ENCODE peak calls at places on chromosomes 7 and 10, in five cellular contexts. One of them, this sample, is unnamed.

GRCh38 chr10:66586073-66586472 is 339.8 kb upstream of the LRRTM3 start:
- DNase-seq in pancreas: peak
- DNase-seq in A549: no peak
- DNase-seq in GM13977: no peak
- DNase-seq in RWPE2: no peak
- DNase-seq in this sample: no peak

GRCh38 chr10:34628174-34628802 is 186.8 kb downstream of the PARD3 start:
- DNase-seq in pancreas: peak
- DNase-seq in A549: no peak
- DNase-seq in GM13977: no peak
- DNase-seq in RWPE2: no peak
- DNase-seq in this sample: no peak

GRCh38 chr7:98713411-98713810 is 96.3 kb downstream of the NPTX2 start:
- DNase-seq in pancreas: no peak
- DNase-seq in A549: no peak
- DNase-seq in GM13977: no peak
- DNase-seq in RWPE2: no peak
- DNase-seq in this sample: no peak

GRCh38 chr7:51139796-51140195 is 176.8 kb downstream of the COBL start:
- DNase-seq in pancreas: peak
- DNase-seq in A549: no peak
- DNase-seq in GM13977: no peak
- DNase-seq in RWPE2: no peak
- DNase-seq in this sample: no peak

GRCh38 chr10:114073787-114074186 is 30.1 kb downstream of the ADRB1 start:
- DNase-seq in pancreas: no peak
- DNase-seq in A549: no peak
- DNase-seq in GM13977: no peak
- DNase-seq in RWPE2: no peak
- DNase-seq in this sample: peak

GRCh38 chr10:14822879-14823755 is 14.7 kb downstream of the CDNF start:
- DNase-seq in pancreas: peak
- DNase-seq in A549: peak
- DNase-seq in GM13977: peak
- DNase-seq in RWPE2: no peak
- DNase-seq in this sample: peak

GRCh38 chr7:35571596-35572240 is 123.2 kb downstream of the HERPUD2 start:
- DNase-seq in pancreas: no peak
- DNase-seq in A549: no peak
- DNase-seq in GM13977: no peak
- DNase-seq in RWPE2: no peak
- DNase-seq in this sample: no peak

GRCh38 chr7:4694653-4695335 is 12.7 kb downstream of the FOXK1 start:
- DNase-seq in pancreas: no peak
- DNase-seq in A549: no peak
- DNase-seq in GM13977: no peak
- DNase-seq in RWPE2: no peak
- DNase-seq in this sample: peak

GRCh38 chr10:6786579-6787031 is 206.5 kb upstream of the PRKCQ start:
- DNase-seq in pancreas: no peak
- DNase-seq in A549: peak
- DNase-seq in GM13977: no peak
- DNase-seq in RWPE2: no peak
- DNase-seq in this sample: no peak

GRCh38 chr10:87702973-87703294 is 43.3 kb downstream of the PAPSS2 start:
- DNase-seq in pancreas: no peak
- DNase-seq in A549: no peak
- DNase-seq in GM13977: no peak
- DNase-seq in RWPE2: no peak
- DNase-seq in this sample: no peak
- TF ChIP-seq CTCF in pancreas: no peak
- TF ChIP-seq CTCF in A549: no peak
- TF ChIP-seq CTCF in GM13977: no peak
- TF ChIP-seq CTCF in RWPE2: no peak
- TF ChIP-seq CTCF in this sample: no peak

GRCh38 chr10:54002077-54002476 is 799.0 kb downstream of the PCDH15 start:
- DNase-seq in pancreas: no peak
- DNase-seq in A549: no peak
- DNase-seq in GM13977: no peak
- DNase-seq in RWPE2: no peak
- DNase-seq in this sample: no peak

GRCh38 chr10:53997953-53998352 is 803.1 kb downstream of the PCDH15 start:
- DNase-seq in pancreas: no peak
- DNase-seq in A549: no peak
- DNase-seq in GM13977: no peak
- DNase-seq in RWPE2: no peak
- DNase-seq in this sample: no peak
- TF ChIP-seq CTCF in pancreas: no peak
- TF ChIP-seq CTCF in A549: no peak
- TF ChIP-seq CTCF in GM13977: peak
- TF ChIP-seq CTCF in RWPE2: peak
- TF ChIP-seq CTCF in this sample: no peak

GRCh38 chr7:148461780-148462179 is 128.8 kb upstream of the C7orf33 start:
- DNase-seq in pancreas: no peak
- DNase-seq in A549: no peak
- DNase-seq in GM13977: no peak
- DNase-seq in RWPE2: no peak
- DNase-seq in this sample: no peak

GRCh38 chr7:148463210-148463609 is 127.4 kb upstream of the C7orf33 start:
- DNase-seq in pancreas: no peak
- DNase-seq in A549: no peak
- DNase-seq in GM13977: no peak
- DNase-seq in RWPE2: no peak
- DNase-seq in this sample: no peak

GRCh38 chr7:148456351-148456750 is 134.2 kb upstream of the C7orf33 start:
- DNase-seq in pancreas: no peak
- DNase-seq in A549: no peak
- DNase-seq in GM13977: no peak
- DNase-seq in RWPE2: no peak
- DNase-seq in this sample: no peak

GRCh38 chr7:148457310-148457921 is 133.2 kb upstream of the C7orf33 start:
- DNase-seq in pancreas: no peak
- DNase-seq in A549: no peak
- DNase-seq in GM13977: no peak
- DNase-seq in RWPE2: no peak
- DNase-seq in this sample: no peak

GRCh38 chr7:148458263-148458662 is 132.3 kb upstream of the C7orf33 start:
- DNase-seq in pancreas: no peak
- DNase-seq in A549: no peak
- DNase-seq in GM13977: no peak
- DNase-seq in RWPE2: no peak
- DNase-seq in this sample: no peak
- TF ChIP-seq CTCF in pancreas: no peak
- TF ChIP-seq CTCF in A549: no peak
- TF ChIP-seq CTCF in GM13977: no peak
- TF ChIP-seq CTCF in RWPE2: peak
- TF ChIP-seq CTCF in this sample: peak

GRCh38 chr10:86025509-86025908 is 341.1 kb downstream of the GRID1 start:
- DNase-seq in pancreas: no peak
- DNase-seq in A549: no peak
- DNase-seq in GM13977: no peak
- DNase-seq in RWPE2: no peak
- DNase-seq in this sample: no peak

GRCh38 chr10:86027346-86027745 is 339.2 kb downstream of the GRID1 start:
- DNase-seq in pancreas: no peak
- DNase-seq in A549: no peak
- DNase-seq in GM13977: no peak
- DNase-seq in RWPE2: no peak
- DNase-seq in this sample: no peak

GRCh38 chr10:86034710-86035109 is 331.9 kb downstream of the GRID1 start:
- DNase-seq in pancreas: no peak
- DNase-seq in A549: no peak
- DNase-seq in GM13977: no peak
- DNase-seq in RWPE2: no peak
- DNase-seq in this sample: no peak

GRCh38 chr10:86033581-86033980 is 333.0 kb downstream of the GRID1 start:
- DNase-seq in pancreas: no peak
- DNase-seq in A549: no peak
- DNase-seq in GM13977: no peak
- DNase-seq in RWPE2: no peak
- DNase-seq in this sample: peak

DNA sequence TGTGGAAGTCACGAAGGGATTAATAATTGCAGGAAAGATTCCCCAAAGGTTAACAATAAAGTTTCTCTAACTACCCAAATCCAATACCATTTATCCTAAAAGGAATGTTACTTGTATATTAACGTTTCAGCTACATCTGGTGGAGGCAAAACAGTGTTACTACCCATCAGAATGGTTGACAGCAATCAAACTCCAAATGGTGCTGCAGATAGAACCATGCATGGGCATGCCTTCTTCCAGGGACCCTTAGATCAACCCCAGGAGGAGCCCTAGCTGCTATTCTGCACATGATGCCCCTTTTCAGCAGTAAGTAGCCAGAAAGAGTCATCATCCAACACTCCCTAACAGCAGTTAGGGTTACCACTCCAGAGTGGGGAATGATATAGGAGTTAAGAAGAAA is 336.3 kb downstream of the GRID1 start:
- DNase-seq in pancreas: no peak
- DNase-seq in A549: no peak
- DNase-seq in GM13977: no peak
- DNase-seq in RWPE2: no peak
- DNase-seq in this sample: no peak
- TF ChIP-seq CTCF in pancreas: no peak
- TF ChIP-seq CTCF in A549: no peak
- TF ChIP-seq CTCF in GM13977: no peak
- TF ChIP-seq CTCF in RWPE2: no peak
- TF ChIP-seq CTCF in this sample: no peak